ENCODE peak calls at places on chromosome 19, in ten cellular contexts. W is GM23338, R is neural progenitor cell, G is fibroblast of lung, Y is A673, Z is GM12878, N is endothelial cell of umbilical vein, I is HepG2, M is mammary epithelial cell, J is astrocyte. X is an unnamed sample.
A peak's percentile ranks its signal among the peaks of the same experiment; 100 is the strongest.

GRCh38 chr19:41955521-41955920 is 3.6 kb downstream of the RABAC1 start:
- DNase-seq in W (no peak), R (no peak), G (no peak), Y (no peak), Z (no peak), N (no peak), I (no peak), M (no peak), J (no peak), X (no peak)

GRCh38 chr19:5282926-5283325 is 57.7 kb downstream of the PTPRS start:
- DNase-seq in W (no peak), R (no peak), G (no peak), Y (no peak), Z (no peak), N (no peak), I (no peak), M (no peak), J (no peak), X (no peak)

GRCh38 chr19:10748924-10749434 is 31.1 kb downstream of the DNM2 start:
- DNase-seq in W (no peak), R (no peak), G (peak; percentile 38), Y (no peak), Z (no peak), N (peak; percentile 22), I (peak; percentile 94), M (peak; percentile 52), J (peak; percentile 22), X (peak; percentile 72)

GRCh38 chr19:1580957-1581356 is 11.7 kb downstream of the MBD3 start:
- DNase-seq in W (no peak), R (no peak), G (no peak), Y (no peak), Z (no peak), N (no peak), I (no peak), M (no peak), J (no peak), X (no peak)

GRCh38 chr19:40255619-40256166 is 29.2 kb upstream of the CCNP start:
- DNase-seq in W (no peak), R (no peak), G (no peak), Y (no peak), Z (no peak), N (no peak), I (peak; percentile 45), M (no peak), J (no peak), X (no peak)

GRCh38 chr19:54573330-54573872 is at the start of gene LILRA2:
- DNase-seq in W (no peak), R (no peak), G (no peak), Y (no peak), Z (no peak), N (no peak), I (no peak), M (no peak), J (no peak), X (no peak)

GRCh38 chr19:4019578-4019977 is 12.0 kb downstream of the PIAS4 start:
- DNase-seq in W (no peak), R (no peak), G (no peak), Y (no peak), Z (no peak), N (no peak), I (no peak), M (no peak), J (no peak), X (no peak)

GRCh38 chr19:9827325-9828238 is at the start of gene UBL5:
- DNase-seq in W (peak; percentile 98), R (peak; percentile 94), G (peak; percentile 77), Y (peak; percentile 94), Z (peak; percentile 72), N (peak; percentile 89), I (peak; percentile 91), M (peak; percentile 86), J (peak; percentile 62), X (peak; percentile 95)

GRCh38 chr19:45215391-45216191 is 29.6 kb downstream of the EXOC3L2 start:
- DNase-seq in W (peak; percentile 77), R (peak; percentile 47), G (peak; percentile 9), Y (no peak), Z (no peak), N (peak; percentile 60), I (no peak), M (peak; percentile 36), J (no peak), X (peak; percentile 27)

GRCh38 chr19:18646535-18647370 is 9.9 kb downstream of the KLHL26 start:
- DNase-seq in W (no peak), R (no peak), G (no peak), Y (no peak), Z (no peak), N (no peak), I (no peak), M (no peak), J (no peak), X (no peak)

GRCh38 chr19:49567722-49568454 is 12.5 kb downstream of the NOSIP start:
- DNase-seq in W (no peak), R (no peak), G (no peak), Y (no peak), Z (no peak), N (no peak), I (no peak), M (no peak), J (no peak), X (peak; percentile 31)

GRCh38 chr19:54439174-54439851 is 9.7 kb upstream of the LENG8 start:
- DNase-seq in W (peak; percentile 93), R (peak; percentile 81), G (peak; percentile 34), Y (peak; percentile 56), Z (no peak), N (peak; percentile 38), I (peak; percentile 56), M (peak; percentile 46), J (no peak), X (peak; percentile 68)

GRCh38 chr19:35755160-35755549 is 1.7 kb downstream of the HSPB6 start:
- DNase-seq in W (peak; percentile 21), R (no peak), G (no peak), Y (no peak), Z (no peak), N (no peak), I (no peak), M (no peak), J (no peak), X (no peak)

GRCh38 chr19:35757231-35757748 is 461 bp upstream of the HSPB6 start:
- DNase-seq in W (peak; percentile 52), R (peak; percentile 66), G (peak; percentile 96), Y (peak; percentile 49), Z (no peak), N (peak; percentile 62), I (peak; percentile 24), M (no peak), J (peak; percentile 93), X (peak; percentile 92)

GRCh38 chr19:35757749-35758608 is at the start of gene PROSER3:
- DNase-seq in W (peak; percentile 99), R (peak; percentile 99), G (peak; percentile 100), Y (peak; percentile 100), Z (peak; percentile 99), N (peak; percentile 99), I (peak; percentile 99), M (peak; percentile 99), J (peak; percentile 99), X (peak; percentile 98)

GRCh38 chr19:35755550-35756371 is 1.1 kb downstream of the HSPB6 start:
- DNase-seq in W (peak; percentile 23), R (peak; percentile 47), G (no peak), Y (peak; percentile 67), Z (no peak), N (no peak), I (no peak), M (no peak), J (no peak), X (peak; percentile 70)

GRCh38 chr19:35756373-35757230 is at the start of gene HSPB6:
- DNase-seq in W (peak; percentile 70), R (peak; percentile 49), G (peak; percentile 71), Y (no peak), Z (no peak), N (peak; percentile 37), I (no peak), M (no peak), J (peak; percentile 29), X (peak; percentile 75)
- TF ChIP-seq EZH2 in W (no peak), R (peak; percentile 46), G (no peak), Y (no peak), Z (no peak), N (no peak), I (no peak), M (no peak), J (no peak), X (peak; percentile 31)

DNA sequence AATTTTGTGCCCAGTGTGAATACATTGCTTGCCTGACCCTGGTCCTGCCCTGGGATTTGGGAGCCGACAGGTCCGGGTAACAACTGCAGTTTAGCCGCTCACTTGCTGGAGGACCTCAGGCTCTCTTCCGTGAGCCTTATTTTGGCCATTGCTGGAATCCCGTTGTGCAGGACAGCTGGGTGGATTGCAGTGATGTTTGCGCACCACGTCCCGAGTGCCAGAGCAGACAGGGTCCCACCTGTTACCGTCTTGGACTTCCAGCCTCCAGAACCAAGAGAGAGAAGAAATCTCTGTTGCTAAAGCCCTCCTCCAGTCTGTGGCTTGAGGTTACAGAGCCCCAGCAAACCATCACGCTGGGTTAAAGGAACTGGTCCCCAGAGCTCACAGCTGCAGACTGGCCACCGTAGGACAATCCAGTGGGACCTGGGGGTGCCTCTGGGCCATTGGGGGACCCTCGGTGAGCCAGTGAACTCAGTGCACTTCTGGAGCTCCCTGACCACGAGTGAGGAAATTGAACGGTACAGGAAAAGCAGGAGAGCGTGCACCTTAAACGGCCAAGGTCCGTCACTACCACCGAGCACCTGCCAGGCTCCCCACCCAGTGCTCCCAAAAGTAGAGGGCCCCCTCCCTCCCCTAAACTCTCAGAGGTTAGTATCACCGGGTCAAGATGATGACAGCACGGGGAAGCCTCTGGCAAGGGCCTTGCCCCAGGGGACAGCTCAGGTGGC is 92.9 kb downstream of the GNG7 start:
- DNase-seq in W (peak; percentile 33), R (no peak), G (no peak), Y (no peak), Z (peak; percentile 59), N (no peak), I (no peak), M (no peak), J (no peak), X (no peak)
- TF ChIP-seq CTCF in W (no peak), R (no peak), G (no peak), Y (no peak), Z (no peak), N (no peak), I (no peak), M (no peak), J (no peak), X (no peak)

GRCh38 chr19:33795370-33796163 is 1.1 kb upstream of the KCTD15 start:
- DNase-seq in W (peak; percentile 93), R (peak; percentile 97), G (peak; percentile 85), Y (peak; percentile 80), Z (no peak), N (peak; percentile 88), I (peak; percentile 66), M (peak; percentile 75), J (peak; percentile 76), X (peak; percentile 94)
- TF ChIP-seq EZH2 in W (no peak), R (no peak), G (no peak), Y (no peak), Z (no peak), N (no peak), I (no peak), M (no peak), J (no peak), X (no peak)

GRCh38 chr19:14686411-14686810 is 3.4 kb upstream of the ZNF333 start:
- DNase-seq in W (peak; percentile 61), R (peak; percentile 8), G (no peak), Y (peak; percentile 36), Z (no peak), N (peak; percentile 19), I (peak; percentile 8), M (peak; percentile 5), J (no peak), X (no peak)
- TF ChIP-seq CTCF in W (peak; percentile 63), R (peak; percentile 50), G (peak; percentile 22), Y (peak; percentile 61), Z (peak; percentile 24), N (no peak), I (peak; percentile 66), M (peak; percentile 45), J (no peak), X (peak; percentile 34)

GRCh38 chr19:43490759-43491158 is 13.8 kb downstream of the PHLDB3 start:
- DNase-seq in W (no peak), R (no peak), G (no peak), Y (no peak), Z (no peak), N (no peak), I (no peak), M (no peak), J (no peak), X (no peak)
- TF ChIP-seq EZH2 in W (no peak), R (no peak), G (no peak), Y (no peak), Z (no peak), N (no peak), I (no peak), M (no peak), J (no peak), X (no peak)

X was measured in hepatocyte.